ENCODE peak calls at places on chromosome 9, in four cellular contexts. O, M, D and Y are unnamed samples.

GRCh38 chr9:109520475-109521132 is 22.5 kb upstream of the PTPN3 start:
- DNase-seq in M (no peak), O (peak; percentile 70), D (no peak), Y (no peak)

GRCh38 chr9:136312436-136312835 is 8.5 kb upstream of the CCDC187 start:
- DNase-seq in D (no peak), O (peak; percentile 74), M (no peak), Y (peak; percentile 34)

GRCh38 chr9:27471789-27472585 is 52.1 kb upstream of the IFNK start:
- DNase-seq in O (no peak), M (no peak), D (no peak), Y (no peak)

GRCh38 chr9:37034320-37034937 is 361 bp upstream of the PAX5 start:
- DNase-seq in D (no peak), M (no peak), O (peak; percentile 10), Y (no peak)

GRCh38 chr9:135982499-135983264 is 21.5 kb upstream of the UBAC1 start:
- DNase-seq in D (no peak), M (no peak), O (no peak), Y (no peak)

GRCh38 chr9:117464941-117465616 is 50.2 kb upstream of the ASTN2 start:
- DNase-seq in O (no peak), D (no peak), M (no peak), Y (no peak)

GRCh38 chr9:105405514-105406131 is 42.2 kb upstream of the FSD1L start:
- DNase-seq in O (peak; percentile 42), M (peak; percentile 44), D (no peak), Y (peak; percentile 77)

GRCh38 chr9:25716220-25716872 is 38.1 kb upstream of the TUSC1 start:
- DNase-seq in M (no peak), O (peak; percentile 85), D (peak; percentile 12), Y (no peak)

GRCh38 chr9:136616948-136617695 is 45.6 kb upstream of the EGFL7 start:
- DNase-seq in M (no peak), O (no peak), D (no peak), Y (no peak)

GRCh38 chr9:35135988-35136387 is 20.3 kb upstream of the ATOSB start:
- DNase-seq in D (no peak), M (no peak), O (no peak), Y (no peak)